ENCODE peak calls at places on chromosomes 13 and 19, in nine cellular contexts. One of them, this sample, is unnamed.

GRCh38 chr13:75400775-75401174 is 81.2 kb downstream of the TBC1D4 start:
- DNase-seq in GM04503: no peak
- DNase-seq in lung: no peak
- DNase-seq in AG10803: no peak
- DNase-seq in heart left ventricle: no peak
- DNase-seq in T-helper 2 cell: no peak
- DNase-seq in neuronal stem cell: no peak
- DNase-seq in GM20000: no peak
- DNase-seq in hypothalamus: no peak
- DNase-seq in this sample: no peak

GRCh38 chr19:35619290-35619923 is 6.9 kb downstream of the HAUS5 start:
- DNase-seq in GM04503: no peak
- DNase-seq in lung: no peak
- DNase-seq in AG10803: no peak
- DNase-seq in heart left ventricle: no peak
- DNase-seq in T-helper 2 cell: no peak
- DNase-seq in neuronal stem cell: no peak
- DNase-seq in GM20000: no peak
- DNase-seq in hypothalamus: no peak
- DNase-seq in this sample: no peak

GRCh38 chr13:33100876-33101275 is 84.7 kb downstream of the KL start:
- DNase-seq in GM04503: no peak
- DNase-seq in lung: no peak
- DNase-seq in AG10803: peak; percentile 17
- DNase-seq in heart left ventricle: no peak
- DNase-seq in T-helper 2 cell: no peak
- DNase-seq in neuronal stem cell: no peak
- DNase-seq in GM20000: no peak
- DNase-seq in hypothalamus: no peak
- DNase-seq in this sample: no peak

GRCh38 chr13:28533049-28533436 is 38.1 kb upstream of the FLT1 start:
- DNase-seq in GM04503: no peak
- DNase-seq in lung: no peak
- DNase-seq in AG10803: no peak
- DNase-seq in heart left ventricle: no peak
- DNase-seq in T-helper 2 cell: no peak
- DNase-seq in neuronal stem cell: peak; percentile 4
- DNase-seq in GM20000: no peak
- DNase-seq in hypothalamus: no peak
- DNase-seq in this sample: no peak

GRCh38 chr13:26024558-26024957 is 27.3 kb downstream of the SHISA2 start:
- DNase-seq in GM04503: no peak
- DNase-seq in lung: no peak
- DNase-seq in AG10803: no peak
- DNase-seq in heart left ventricle: no peak
- DNase-seq in T-helper 2 cell: no peak
- DNase-seq in neuronal stem cell: no peak
- DNase-seq in GM20000: no peak
- DNase-seq in hypothalamus: no peak
- DNase-seq in this sample: peak; percentile 82

GRCh38 chr19:2116507-2116906 is 19.8 kb downstream of the IZUMO4 start:
- DNase-seq in GM04503: no peak
- DNase-seq in lung: no peak
- DNase-seq in AG10803: no peak
- DNase-seq in heart left ventricle: no peak
- DNase-seq in T-helper 2 cell: no peak
- DNase-seq in neuronal stem cell: no peak
- DNase-seq in GM20000: no peak
- DNase-seq in hypothalamus: no peak
- DNase-seq in this sample: no peak

GRCh38 chr13:30421093-30422055 is 919 bp upstream of the UBE2L5 start:
- DNase-seq in GM04503: peak; percentile 73
- DNase-seq in lung: peak; percentile 86
- DNase-seq in AG10803: peak; percentile 93
- DNase-seq in heart left ventricle: peak; percentile 89
- DNase-seq in T-helper 2 cell: peak; percentile 72
- DNase-seq in neuronal stem cell: peak; percentile 74
- DNase-seq in GM20000: peak; percentile 75
- DNase-seq in hypothalamus: peak; percentile 60
- DNase-seq in this sample: peak; percentile 81

GRCh38 chr19:45508931-45509691 is 1.8 kb downstream of the VASP start:
- DNase-seq in GM04503: no peak
- DNase-seq in lung: peak; percentile 79
- DNase-seq in AG10803: peak; percentile 66
- DNase-seq in heart left ventricle: peak; percentile 90
- DNase-seq in T-helper 2 cell: peak; percentile 55
- DNase-seq in neuronal stem cell: peak; percentile 37
- DNase-seq in GM20000: peak; percentile 88
- DNase-seq in hypothalamus: peak; percentile 19
- DNase-seq in this sample: peak; percentile 49

GRCh38 chr19:57302020-57302465 is 18.2 kb upstream of the ZNF543 start:
- DNase-seq in GM04503: peak; percentile 93
- DNase-seq in lung: no peak
- DNase-seq in AG10803: peak; percentile 98
- DNase-seq in heart left ventricle: no peak
- DNase-seq in T-helper 2 cell: no peak
- DNase-seq in neuronal stem cell: no peak
- DNase-seq in GM20000: no peak
- DNase-seq in hypothalamus: no peak
- DNase-seq in this sample: no peak

GRCh38 chr19:48674921-48675824 is 2.4 kb upstream of the NTN5 start:
- DNase-seq in GM04503: peak; percentile 23
- DNase-seq in lung: peak; percentile 79
- DNase-seq in AG10803: peak; percentile 70
- DNase-seq in heart left ventricle: peak; percentile 83
- DNase-seq in T-helper 2 cell: peak; percentile 77
- DNase-seq in neuronal stem cell: peak; percentile 82
- DNase-seq in GM20000: peak; percentile 95
- DNase-seq in hypothalamus: peak; percentile 87
- DNase-seq in this sample: peak; percentile 88

GRCh38 chr13:98315902-98316301 is 138.8 kb upstream of the RNF113B start:
- DNase-seq in GM04503: no peak
- DNase-seq in lung: no peak
- DNase-seq in AG10803: no peak
- DNase-seq in heart left ventricle: no peak
- DNase-seq in T-helper 2 cell: no peak
- DNase-seq in neuronal stem cell: no peak
- DNase-seq in GM20000: no peak
- DNase-seq in hypothalamus: no peak
- DNase-seq in this sample: no peak

GRCh38 chr19:48554385-48555091 is 2.6 kb downstream of the SULT2B1 start:
- DNase-seq in GM04503: no peak
- DNase-seq in lung: peak; percentile 50
- DNase-seq in AG10803: no peak
- DNase-seq in heart left ventricle: no peak
- DNase-seq in T-helper 2 cell: no peak
- DNase-seq in neuronal stem cell: peak; percentile 42
- DNase-seq in GM20000: no peak
- DNase-seq in hypothalamus: no peak
- DNase-seq in this sample: no peak

This sample was measured in endothelial cell of umbilical vein.